ENCODE peak calls at places on chromosomes 4 and X, in nine cellular contexts. One of them, this sample, is unnamed.

GRCh38 chr4:185123479-185123878 is 19.6 kb upstream of the SLC25A4 start:
- DNase-seq in uterus: no peak
- DNase-seq in hepatic stellate cell: no peak
- DNase-seq in stimulated activated CD4-positive, alpha-beta T cell treated with anti-CD3 and anti-CD28 coated beads, Interleukin-4, amount 100 ng/mL, for 48 hours: no peak
- DNase-seq in Ammon's horn: no peak
- DNase-seq in G401: no peak
- DNase-seq in cerebellum: no peak
- DNase-seq in germinal center: no peak
- DNase-seq in Right ventricle myocardium superior: no peak
- DNase-seq in this sample: no peak

GRCh38 chrX:141673946-141674345 is 24.6 kb downstream of the SPANXD start:
- DNase-seq in Ammon's horn: no peak
- DNase-seq in hepatic stellate cell: no peak
- DNase-seq in stimulated activated CD4-positive, alpha-beta T cell treated with anti-CD3 and anti-CD28 coated beads, Interleukin-4, amount 100 ng/mL, for 48 hours: no peak
- DNase-seq in Right ventricle myocardium superior: no peak
- DNase-seq in cerebellum: no peak
- DNase-seq in uterus: no peak
- DNase-seq in G401: no peak
- DNase-seq in germinal center: no peak
- DNase-seq in this sample: no peak

GRCh38 chr4:158159718-158160094 is 13.1 kb downstream of the GASK1B start:
- DNase-seq in hepatic stellate cell: no peak
- DNase-seq in germinal center: no peak
- DNase-seq in G401: no peak
- DNase-seq in cerebellum: no peak
- DNase-seq in Ammon's horn: no peak
- DNase-seq in Right ventricle myocardium superior: no peak
- DNase-seq in stimulated activated CD4-positive, alpha-beta T cell treated with anti-CD3 and anti-CD28 coated beads, Interleukin-4, amount 100 ng/mL, for 48 hours: no peak
- DNase-seq in uterus: no peak
- DNase-seq in this sample: no peak

GRCh38 chr4:102429553-102429952 is 71.6 kb upstream of the NFKB1 start:
- DNase-seq in G401: peak
- DNase-seq in germinal center: no peak
- DNase-seq in stimulated activated CD4-positive, alpha-beta T cell treated with anti-CD3 and anti-CD28 coated beads, Interleukin-4, amount 100 ng/mL, for 48 hours: no peak
- DNase-seq in cerebellum: no peak
- DNase-seq in uterus: no peak
- DNase-seq in Right ventricle myocardium superior: no peak
- DNase-seq in hepatic stellate cell: peak
- DNase-seq in Ammon's horn: no peak
- DNase-seq in this sample: no peak

GRCh38 chr4:160423879-160424451 is 1321.1 kb downstream of the RAPGEF2 start:
- DNase-seq in Ammon's horn: no peak
- DNase-seq in stimulated activated CD4-positive, alpha-beta T cell treated with anti-CD3 and anti-CD28 coated beads, Interleukin-4, amount 100 ng/mL, for 48 hours: no peak
- DNase-seq in uterus: no peak
- DNase-seq in Right ventricle myocardium superior: no peak
- DNase-seq in germinal center: no peak
- DNase-seq in hepatic stellate cell: no peak
- DNase-seq in cerebellum: no peak
- DNase-seq in G401: no peak
- DNase-seq in this sample: no peak

GRCh38 chrX:47206316-47206715 is 12.2 kb upstream of the CDK16 start:
- DNase-seq in Ammon's horn: no peak
- DNase-seq in Right ventricle myocardium superior: no peak
- DNase-seq in germinal center: no peak
- DNase-seq in stimulated activated CD4-positive, alpha-beta T cell treated with anti-CD3 and anti-CD28 coated beads, Interleukin-4, amount 100 ng/mL, for 48 hours: no peak
- DNase-seq in uterus: no peak
- DNase-seq in hepatic stellate cell: no peak
- DNase-seq in G401: no peak
- DNase-seq in cerebellum: no peak
- DNase-seq in this sample: no peak

GRCh38 chr4:43782391-43782790 is 666.2 kb downstream of the KCTD8 start:
- DNase-seq in stimulated activated CD4-positive, alpha-beta T cell treated with anti-CD3 and anti-CD28 coated beads, Interleukin-4, amount 100 ng/mL, for 48 hours: no peak
- DNase-seq in germinal center: no peak
- DNase-seq in Ammon's horn: no peak
- DNase-seq in hepatic stellate cell: no peak
- DNase-seq in G401: no peak
- DNase-seq in Right ventricle myocardium superior: no peak
- DNase-seq in cerebellum: no peak
- DNase-seq in uterus: no peak
- DNase-seq in this sample: no peak

GRCh38 chr4:109411964-109412363 is 21.7 kb upstream of the SEC24B start:
- DNase-seq in uterus: no peak
- DNase-seq in germinal center: no peak
- DNase-seq in G401: peak
- DNase-seq in stimulated activated CD4-positive, alpha-beta T cell treated with anti-CD3 and anti-CD28 coated beads, Interleukin-4, amount 100 ng/mL, for 48 hours: no peak
- DNase-seq in cerebellum: peak
- DNase-seq in Ammon's horn: peak
- DNase-seq in hepatic stellate cell: no peak
- DNase-seq in Right ventricle myocardium superior: peak
- DNase-seq in this sample: peak

GRCh38 chrX:106378616-106379015 is 210.5 kb downstream of the PWWP3B start:
- DNase-seq in stimulated activated CD4-positive, alpha-beta T cell treated with anti-CD3 and anti-CD28 coated beads, Interleukin-4, amount 100 ng/mL, for 48 hours: no peak
- DNase-seq in G401: no peak
- DNase-seq in Right ventricle myocardium superior: no peak
- DNase-seq in uterus: no peak
- DNase-seq in germinal center: no peak
- DNase-seq in hepatic stellate cell: no peak
- DNase-seq in Ammon's horn: no peak
- DNase-seq in cerebellum: no peak
- DNase-seq in this sample: no peak

GRCh38 chr4:71260544-71260943 is 78.3 kb upstream of the SLC4A4 start:
- DNase-seq in germinal center: no peak
- DNase-seq in Ammon's horn: no peak
- DNase-seq in stimulated activated CD4-positive, alpha-beta T cell treated with anti-CD3 and anti-CD28 coated beads, Interleukin-4, amount 100 ng/mL, for 48 hours: no peak
- DNase-seq in cerebellum: no peak
- DNase-seq in uterus: no peak
- DNase-seq in hepatic stellate cell: no peak
- DNase-seq in G401: no peak
- DNase-seq in Right ventricle myocardium superior: no peak
- DNase-seq in this sample: no peak

GRCh38 chr4:8542776-8543525 is 37.2 kb upstream of the GPR78 start:
- DNase-seq in G401: no peak
- DNase-seq in germinal center: no peak
- DNase-seq in Ammon's horn: no peak
- DNase-seq in cerebellum: no peak
- DNase-seq in stimulated activated CD4-positive, alpha-beta T cell treated with anti-CD3 and anti-CD28 coated beads, Interleukin-4, amount 100 ng/mL, for 48 hours: no peak
- DNase-seq in Right ventricle myocardium superior: no peak
- DNase-seq in uterus: no peak
- DNase-seq in hepatic stellate cell: no peak
- DNase-seq in this sample: no peak

GRCh38 chr4:87270144-87270543 is 49.7 kb upstream of the KLHL8 start:
- DNase-seq in hepatic stellate cell: peak
- DNase-seq in G401: peak
- DNase-seq in stimulated activated CD4-positive, alpha-beta T cell treated with anti-CD3 and anti-CD28 coated beads, Interleukin-4, amount 100 ng/mL, for 48 hours: no peak
- DNase-seq in uterus: no peak
- DNase-seq in Ammon's horn: peak
- DNase-seq in Right ventricle myocardium superior: no peak
- DNase-seq in cerebellum: no peak
- DNase-seq in germinal center: no peak
- DNase-seq in this sample: peak

GRCh38 chrX:139720136-139720535 is 12.2 kb upstream of the MCF2 start:
- DNase-seq in germinal center: no peak
- DNase-seq in G401: no peak
- DNase-seq in Ammon's horn: no peak
- DNase-seq in cerebellum: no peak
- DNase-seq in Right ventricle myocardium superior: no peak
- DNase-seq in hepatic stellate cell: peak
- DNase-seq in stimulated activated CD4-positive, alpha-beta T cell treated with anti-CD3 and anti-CD28 coated beads, Interleukin-4, amount 100 ng/mL, for 48 hours: no peak
- DNase-seq in uterus: no peak
- DNase-seq in this sample: no peak

GRCh38 chr4:172726001-172726423 is 442.6 kb upstream of the GALNT7 start:
- DNase-seq in stimulated activated CD4-positive, alpha-beta T cell treated with anti-CD3 and anti-CD28 coated beads, Interleukin-4, amount 100 ng/mL, for 48 hours: no peak
- DNase-seq in germinal center: no peak
- DNase-seq in G401: no peak
- DNase-seq in hepatic stellate cell: no peak
- DNase-seq in uterus: no peak
- DNase-seq in cerebellum: no peak
- DNase-seq in Ammon's horn: no peak
- DNase-seq in Right ventricle myocardium superior: no peak
- DNase-seq in this sample: no peak

GRCh38 chr4:177356921-177357320 is 47.2 kb downstream of the NEIL3 start:
- DNase-seq in uterus: no peak
- DNase-seq in Ammon's horn: no peak
- DNase-seq in Right ventricle myocardium superior: no peak
- DNase-seq in G401: no peak
- DNase-seq in germinal center: no peak
- DNase-seq in hepatic stellate cell: no peak
- DNase-seq in cerebellum: no peak
- DNase-seq in stimulated activated CD4-positive, alpha-beta T cell treated with anti-CD3 and anti-CD28 coated beads, Interleukin-4, amount 100 ng/mL, for 48 hours: no peak
- DNase-seq in this sample: no peak

GRCh38 chrX:15646031-15646430 is 18.6 kb downstream of the CLTRN start:
- DNase-seq in cerebellum: no peak
- DNase-seq in stimulated activated CD4-positive, alpha-beta T cell treated with anti-CD3 and anti-CD28 coated beads, Interleukin-4, amount 100 ng/mL, for 48 hours: no peak
- DNase-seq in germinal center: no peak
- DNase-seq in hepatic stellate cell: no peak
- DNase-seq in Right ventricle myocardium superior: no peak
- DNase-seq in G401: no peak
- DNase-seq in uterus: no peak
- DNase-seq in Ammon's horn: no peak
- DNase-seq in this sample: no peak

GRCh38 chrX:41522681-41523080 is 75.5 kb downstream of the NYX start:
- DNase-seq in cerebellum: no peak
- DNase-seq in stimulated activated CD4-positive, alpha-beta T cell treated with anti-CD3 and anti-CD28 coated beads, Interleukin-4, amount 100 ng/mL, for 48 hours: no peak
- DNase-seq in uterus: no peak
- DNase-seq in hepatic stellate cell: no peak
- DNase-seq in G401: no peak
- DNase-seq in Right ventricle myocardium superior: no peak
- DNase-seq in Ammon's horn: peak
- DNase-seq in germinal center: no peak
- DNase-seq in this sample: peak

GRCh38 chr4:142940614-142941013 is 94.5 kb upstream of the INPP4B start:
- DNase-seq in Right ventricle myocardium superior: no peak
- DNase-seq in G401: no peak
- DNase-seq in hepatic stellate cell: no peak
- DNase-seq in germinal center: no peak
- DNase-seq in Ammon's horn: peak
- DNase-seq in cerebellum: no peak
- DNase-seq in stimulated activated CD4-positive, alpha-beta T cell treated with anti-CD3 and anti-CD28 coated beads, Interleukin-4, amount 100 ng/mL, for 48 hours: no peak
- DNase-seq in uterus: no peak
- DNase-seq in this sample: no peak

GRCh38 chr4:108336076-108336475 is 167.3 kb upstream of the LEF1 start:
- DNase-seq in germinal center: no peak
- DNase-seq in Right ventricle myocardium superior: no peak
- DNase-seq in G401: no peak
- DNase-seq in Ammon's horn: no peak
- DNase-seq in uterus: no peak
- DNase-seq in stimulated activated CD4-positive, alpha-beta T cell treated with anti-CD3 and anti-CD28 coated beads, Interleukin-4, amount 100 ng/mL, for 48 hours: no peak
- DNase-seq in cerebellum: no peak
- DNase-seq in hepatic stellate cell: no peak
- DNase-seq in this sample: no peak

GRCh38 chr4:1767770-1768366 is 25.2 kb upstream of the FGFR3 start:
- DNase-seq in G401: no peak
- DNase-seq in stimulated activated CD4-positive, alpha-beta T cell treated with anti-CD3 and anti-CD28 coated beads, Interleukin-4, amount 100 ng/mL, for 48 hours: peak
- DNase-seq in Right ventricle myocardium superior: no peak
- DNase-seq in germinal center: peak
- DNase-seq in hepatic stellate cell: peak
- DNase-seq in Ammon's horn: no peak
- DNase-seq in uterus: no peak
- DNase-seq in cerebellum: no peak
- DNase-seq in this sample: no peak

GRCh38 chr4:7322166-7322991 is 112.4 kb downstream of the PSAPL1 start:
- DNase-seq in cerebellum: no peak
- DNase-seq in hepatic stellate cell: no peak
- DNase-seq in uterus: no peak
- DNase-seq in germinal center: no peak
- DNase-seq in G401: peak
- DNase-seq in stimulated activated CD4-positive, alpha-beta T cell treated with anti-CD3 and anti-CD28 coated beads, Interleukin-4, amount 100 ng/mL, for 48 hours: no peak
- DNase-seq in Ammon's horn: peak
- DNase-seq in Right ventricle myocardium superior: peak
- DNase-seq in this sample: peak

GRCh38 chrX:29858714-29859113 is 356.6 kb upstream of the MAGEB2 start:
- DNase-seq in uterus: no peak
- DNase-seq in hepatic stellate cell: no peak
- DNase-seq in cerebellum: no peak
- DNase-seq in stimulated activated CD4-positive, alpha-beta T cell treated with anti-CD3 and anti-CD28 coated beads, Interleukin-4, amount 100 ng/mL, for 48 hours: no peak
- DNase-seq in Ammon's horn: no peak
- DNase-seq in G401: no peak
- DNase-seq in Right ventricle myocardium superior: no peak
- DNase-seq in germinal center: no peak
- DNase-seq in this sample: no peak

This sample was measured in midbrain.